ENCODE peak calls at places on chromosomes 16 and 17, in eight cellular contexts. One of them, this sample, is unnamed.

GRCh38 chr16:27576729-27577128 is 26.8 kb downstream of the KATNIP start:
- DNase-seq in stomach: no peak
- DNase-seq in thyroid gland: no peak
- DNase-seq in body of pancreas: peak
- DNase-seq in prostate gland: no peak
- DNase-seq in spleen: no peak
- DNase-seq in gastrocnemius medialis: no peak
- DNase-seq in uterus: no peak
- DNase-seq in this sample: no peak

GRCh38 chr17:17757391-17757791 is 76.1 kb downstream of the RAI1 start:
- DNase-seq in gastrocnemius medialis: no peak
- DNase-seq in thyroid gland: no peak
- DNase-seq in body of pancreas: no peak
- DNase-seq in prostate gland: no peak
- DNase-seq in spleen: peak
- DNase-seq in stomach: no peak
- DNase-seq in uterus: no peak
- DNase-seq in this sample: no peak

GRCh38 chr16:4467916-4468315 is 6.5 kb downstream of the NMRAL1 start:
- DNase-seq in uterus: no peak
- DNase-seq in gastrocnemius medialis: no peak
- DNase-seq in body of pancreas: no peak
- DNase-seq in prostate gland: no peak
- DNase-seq in thyroid gland: no peak
- DNase-seq in spleen: no peak
- DNase-seq in stomach: no peak
- DNase-seq in this sample: no peak

GRCh38 chr17:48179071-48179945 is 71.7 kb downstream of the SNX11 start:
- DNase-seq in stomach: no peak
- DNase-seq in thyroid gland: no peak
- DNase-seq in prostate gland: no peak
- DNase-seq in spleen: no peak
- DNase-seq in body of pancreas: no peak
- DNase-seq in uterus: no peak
- DNase-seq in gastrocnemius medialis: no peak
- DNase-seq in this sample: no peak

GRCh38 chr17:6546069-6546718 is 10.2 kb downstream of the PITPNM3 start:
- DNase-seq in gastrocnemius medialis: no peak
- DNase-seq in uterus: no peak
- DNase-seq in body of pancreas: no peak
- DNase-seq in spleen: no peak
- DNase-seq in thyroid gland: no peak
- DNase-seq in prostate gland: no peak
- DNase-seq in stomach: no peak
- DNase-seq in this sample: no peak

GRCh38 chr17:72441899-72442298 is 321.1 kb downstream of the SOX9 start:
- DNase-seq in gastrocnemius medialis: no peak
- DNase-seq in stomach: no peak
- DNase-seq in prostate gland: no peak
- DNase-seq in thyroid gland: no peak
- DNase-seq in body of pancreas: no peak
- DNase-seq in uterus: no peak
- DNase-seq in spleen: no peak
- DNase-seq in this sample: no peak

GRCh38 chr17:76071497-76072148 is 694 bp downstream of the SRP68 start:
- DNase-seq in thyroid gland: no peak
- DNase-seq in uterus: no peak
- DNase-seq in gastrocnemius medialis: no peak
- DNase-seq in prostate gland: no peak
- DNase-seq in spleen: no peak
- DNase-seq in stomach: no peak
- DNase-seq in body of pancreas: no peak
- DNase-seq in this sample: no peak

GRCh38 chr17:35121315-35121714 is at the start of gene FNDC8:
- DNase-seq in spleen: no peak
- DNase-seq in prostate gland: no peak
- DNase-seq in thyroid gland: no peak
- DNase-seq in stomach: no peak
- DNase-seq in uterus: no peak
- DNase-seq in gastrocnemius medialis: no peak
- DNase-seq in body of pancreas: no peak
- DNase-seq in this sample: no peak

GRCh38 chr16:73031155-73031866 is 16.6 kb downstream of the ZFHX3 start:
- DNase-seq in thyroid gland: no peak
- DNase-seq in body of pancreas: no peak
- DNase-seq in spleen: no peak
- DNase-seq in prostate gland: no peak
- DNase-seq in uterus: no peak
- DNase-seq in stomach: no peak
- DNase-seq in gastrocnemius medialis: no peak
- DNase-seq in this sample: no peak

GRCh38 chr17:52271781-52272180 is 113.3 kb upstream of the CA10 start:
- DNase-seq in thyroid gland: no peak
- DNase-seq in prostate gland: no peak
- DNase-seq in stomach: no peak
- DNase-seq in gastrocnemius medialis: no peak
- DNase-seq in spleen: no peak
- DNase-seq in body of pancreas: no peak
- DNase-seq in uterus: no peak
- DNase-seq in this sample: no peak

GRCh38 chr16:58455750-58456149 is 44.2 kb upstream of the NDRG4 start:
- DNase-seq in prostate gland: no peak
- DNase-seq in thyroid gland: no peak
- DNase-seq in gastrocnemius medialis: no peak
- DNase-seq in stomach: no peak
- DNase-seq in spleen: no peak
- DNase-seq in uterus: no peak
- DNase-seq in body of pancreas: no peak
- DNase-seq in this sample: no peak

GRCh38 chr17:16286947-16287562 is 66.2 kb downstream of the CENPV start:
- DNase-seq in prostate gland: no peak
- DNase-seq in stomach: no peak
- DNase-seq in thyroid gland: no peak
- DNase-seq in uterus: peak
- DNase-seq in gastrocnemius medialis: no peak
- DNase-seq in spleen: peak
- DNase-seq in body of pancreas: no peak
- DNase-seq in this sample: peak

GRCh38 chr17:35752945-35753764 is at the start of gene GAS2L2:
- DNase-seq in spleen: no peak
- DNase-seq in gastrocnemius medialis: no peak
- DNase-seq in thyroid gland: peak
- DNase-seq in stomach: no peak
- DNase-seq in uterus: no peak
- DNase-seq in prostate gland: no peak
- DNase-seq in body of pancreas: no peak
- DNase-seq in this sample: no peak

GRCh38 chr16:57462978-57463362 is 491 bp downstream of the POLR2C start:
- DNase-seq in spleen: no peak
- DNase-seq in gastrocnemius medialis: no peak
- DNase-seq in prostate gland: no peak
- DNase-seq in stomach: no peak
- DNase-seq in body of pancreas: no peak
- DNase-seq in uterus: no peak
- DNase-seq in thyroid gland: no peak
- DNase-seq in this sample: peak

GRCh38 chr16:57775661-57776469 is 26.4 kb downstream of the KIFC3 start:
- DNase-seq in thyroid gland: peak
- DNase-seq in prostate gland: no peak
- DNase-seq in uterus: no peak
- DNase-seq in stomach: no peak
- DNase-seq in body of pancreas: no peak
- DNase-seq in spleen: no peak
- DNase-seq in gastrocnemius medialis: peak
- DNase-seq in this sample: no peak

GRCh38 chr16:4212207-4212933 is 29.5 kb downstream of the SRL start:
- DNase-seq in body of pancreas: no peak
- DNase-seq in gastrocnemius medialis: peak
- DNase-seq in uterus: peak
- DNase-seq in spleen: no peak
- DNase-seq in prostate gland: no peak
- DNase-seq in thyroid gland: no peak
- DNase-seq in stomach: no peak
- DNase-seq in this sample: no peak

GRCh38 chr17:59287452-59287851 is 44.0 kb upstream of the YPEL2 start:
- DNase-seq in thyroid gland: no peak
- DNase-seq in stomach: no peak
- DNase-seq in uterus: no peak
- DNase-seq in spleen: no peak
- DNase-seq in gastrocnemius medialis: no peak
- DNase-seq in prostate gland: no peak
- DNase-seq in body of pancreas: no peak
- DNase-seq in this sample: no peak

GRCh38 chr16:23377071-23377931 is 75.2 kb downstream of the SCNN1B start:
- DNase-seq in body of pancreas: no peak
- DNase-seq in prostate gland: no peak
- DNase-seq in spleen: no peak
- DNase-seq in uterus: no peak
- DNase-seq in thyroid gland: no peak
- DNase-seq in gastrocnemius medialis: no peak
- DNase-seq in stomach: no peak
- DNase-seq in this sample: no peak

GRCh38 chr17:73194514-73195222 is 1.8 kb downstream of the COG1 start:
- DNase-seq in prostate gland: no peak
- DNase-seq in thyroid gland: no peak
- DNase-seq in spleen: no peak
- DNase-seq in stomach: no peak
- DNase-seq in uterus: no peak
- DNase-seq in body of pancreas: no peak
- DNase-seq in gastrocnemius medialis: no peak
- DNase-seq in this sample: no peak

GRCh38 chr17:74452027-74452840 is 14.2 kb upstream of the CD300A start:
- DNase-seq in spleen: no peak
- DNase-seq in body of pancreas: no peak
- DNase-seq in gastrocnemius medialis: no peak
- DNase-seq in prostate gland: no peak
- DNase-seq in uterus: no peak
- DNase-seq in thyroid gland: no peak
- DNase-seq in stomach: no peak
- DNase-seq in this sample: no peak

DNA sequence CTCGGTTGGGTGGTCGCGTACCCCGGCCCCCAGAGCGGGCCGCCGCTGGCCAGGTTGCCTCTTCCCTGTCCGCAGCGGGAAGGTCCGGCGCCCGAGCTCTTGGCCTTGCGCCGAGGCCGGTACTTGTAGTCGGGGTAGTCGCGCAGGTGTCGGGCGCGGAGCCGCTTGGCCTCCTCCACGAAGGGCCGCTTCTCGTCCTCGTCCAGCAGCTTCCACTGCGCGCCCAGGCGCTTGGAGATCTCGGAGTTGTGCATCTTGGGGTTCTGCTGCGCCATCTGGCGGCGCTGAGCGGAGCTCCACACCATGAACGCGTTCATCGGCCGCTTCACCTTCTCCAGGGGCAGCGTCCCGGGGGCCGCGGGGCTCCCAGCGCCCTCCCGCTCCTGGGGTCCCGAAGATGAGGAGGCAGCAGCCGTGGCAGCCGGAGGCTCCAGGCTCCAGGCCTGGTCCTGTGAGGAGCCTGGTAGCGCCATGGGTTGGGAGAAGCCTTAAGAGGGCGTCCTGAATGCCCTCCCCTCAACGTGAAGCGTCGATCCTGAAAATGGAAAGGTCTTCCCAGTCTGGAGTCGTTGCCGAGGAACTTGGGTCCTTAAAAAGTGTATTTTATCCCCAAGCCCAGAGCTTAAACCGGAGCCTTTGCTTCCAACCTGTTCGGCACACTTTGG is 558 bp downstream of the SOX15 start:
- DNase-seq in spleen: peak
- DNase-seq in thyroid gland: peak
- DNase-seq in gastrocnemius medialis: peak
- DNase-seq in stomach: peak
- DNase-seq in body of pancreas: peak
- DNase-seq in uterus: peak
- DNase-seq in prostate gland: peak
- DNase-seq in this sample: peak
- TF ChIP-seq POLR2A in spleen: no peak
- TF ChIP-seq POLR2A in thyroid gland: peak
- TF ChIP-seq POLR2A in gastrocnemius medialis: no peak
- TF ChIP-seq POLR2A in stomach: no peak
- TF ChIP-seq POLR2A in body of pancreas: no peak
- TF ChIP-seq POLR2A in uterus: no peak
- TF ChIP-seq POLR2A in prostate gland: peak
- TF ChIP-seq POLR2A in this sample: no peak

GRCh38 chr17:3762922-3763776 is 37.8 kb downstream of the ITGAE start:
- DNase-seq in uterus: no peak
- DNase-seq in gastrocnemius medialis: no peak
- DNase-seq in prostate gland: no peak
- DNase-seq in body of pancreas: no peak
- DNase-seq in stomach: no peak
- DNase-seq in spleen: no peak
- DNase-seq in thyroid gland: no peak
- DNase-seq in this sample: no peak
- TF ChIP-seq POLR2A in uterus: no peak
- TF ChIP-seq POLR2A in gastrocnemius medialis: no peak
- TF ChIP-seq POLR2A in prostate gland: no peak
- TF ChIP-seq POLR2A in body of pancreas: no peak
- TF ChIP-seq POLR2A in stomach: no peak
- TF ChIP-seq POLR2A in spleen: no peak
- TF ChIP-seq POLR2A in thyroid gland: no peak
- TF ChIP-seq POLR2A in this sample: no peak

GRCh38 chr16:88782454-88783390 is 2.3 kb downstream of the PIEZO1 start:
- DNase-seq in thyroid gland: no peak
- DNase-seq in body of pancreas: no peak
- DNase-seq in stomach: no peak
- DNase-seq in spleen: peak
- DNase-seq in prostate gland: no peak
- DNase-seq in uterus: peak
- DNase-seq in gastrocnemius medialis: no peak
- DNase-seq in this sample: no peak

GRCh38 chr16:88780100-88781062 is 4.6 kb downstream of the PIEZO1 start:
- DNase-seq in spleen: peak
- DNase-seq in prostate gland: no peak
- DNase-seq in body of pancreas: no peak
- DNase-seq in stomach: no peak
- DNase-seq in gastrocnemius medialis: no peak
- DNase-seq in thyroid gland: no peak
- DNase-seq in uterus: no peak
- DNase-seq in this sample: no peak

GRCh38 chr16:88779406-88780099 is 5.5 kb downstream of the PIEZO1 start:
- DNase-seq in uterus: peak
- DNase-seq in body of pancreas: no peak
- DNase-seq in stomach: no peak
- DNase-seq in gastrocnemius medialis: no peak
- DNase-seq in spleen: no peak
- DNase-seq in prostate gland: no peak
- DNase-seq in thyroid gland: peak
- DNase-seq in this sample: no peak

GRCh38 chr16:88783391-88784073 is 1.5 kb downstream of the PIEZO1 start:
- DNase-seq in spleen: peak
- DNase-seq in body of pancreas: no peak
- DNase-seq in gastrocnemius medialis: no peak
- DNase-seq in uterus: no peak
- DNase-seq in thyroid gland: no peak
- DNase-seq in stomach: peak
- DNase-seq in prostate gland: peak
- DNase-seq in this sample: no peak

GRCh38 chr16:88781140-88782077 is 3.6 kb downstream of the PIEZO1 start:
- DNase-seq in stomach: no peak
- DNase-seq in spleen: peak
- DNase-seq in prostate gland: no peak
- DNase-seq in body of pancreas: no peak
- DNase-seq in thyroid gland: no peak
- DNase-seq in gastrocnemius medialis: no peak
- DNase-seq in uterus: no peak
- DNase-seq in this sample: no peak
- TF ChIP-seq POLR2A in stomach: no peak
- TF ChIP-seq POLR2A in spleen: no peak
- TF ChIP-seq POLR2A in prostate gland: no peak
- TF ChIP-seq POLR2A in body of pancreas: no peak
- TF ChIP-seq POLR2A in thyroid gland: no peak
- TF ChIP-seq POLR2A in gastrocnemius medialis: no peak
- TF ChIP-seq POLR2A in uterus: no peak
- TF ChIP-seq POLR2A in this sample: no peak

GRCh38 chr16:89319883-89320716 is 102.6 kb downstream of the ZNF778 start:
- DNase-seq in stomach: peak
- DNase-seq in gastrocnemius medialis: no peak
- DNase-seq in spleen: peak
- DNase-seq in prostate gland: no peak
- DNase-seq in body of pancreas: peak
- DNase-seq in uterus: peak
- DNase-seq in thyroid gland: no peak
- DNase-seq in this sample: no peak
- TF ChIP-seq POLR2A in stomach: no peak
- TF ChIP-seq POLR2A in gastrocnemius medialis: no peak
- TF ChIP-seq POLR2A in spleen: no peak
- TF ChIP-seq POLR2A in prostate gland: no peak
- TF ChIP-seq POLR2A in body of pancreas: no peak
- TF ChIP-seq POLR2A in uterus: no peak
- TF ChIP-seq POLR2A in thyroid gland: no peak
- TF ChIP-seq POLR2A in this sample: no peak

This sample was measured in lower leg skin.